ENCODE peak calls at places on chromosomes 11 and 22, in seven cellular contexts. M is type B pancreatic cell, D is GM20000, W is B cell, Y is tibial artery, C is GM12865, J is WTC11. Q is an unnamed sample.
A peak's percentile ranks its signal among the peaks of the same experiment; 100 is the strongest.

GRCh38 chr11:121792185-121792584 is 323.8 kb downstream of the BLID start:
- DNase-seq in W (no peak), J (no peak), C (no peak), M (no peak), Y (no peak), D (no peak), Q (no peak)

GRCh38 chr11:69799582-69799981 is 19.6 kb downstream of the FGF3 start:
- DNase-seq in J (no peak), C (peak; percentile 20), W (no peak), Y (no peak), M (no peak), D (no peak), Q (no peak)

GRCh38 chr11:850777-851762 is 8.4 kb downstream of the TSPAN4 start:
- DNase-seq in W (no peak), C (no peak), Y (no peak), M (no peak), D (peak; percentile 73), J (peak; percentile 71), Q (peak; percentile 40)

GRCh38 chr11:11345099-11345498 is 8.0 kb downstream of the CSNK2A3 start:
- DNase-seq in D (no peak), W (no peak), Y (no peak), J (no peak), C (no peak), M (no peak), Q (no peak)

GRCh38 chr11:120305286-120305685 is 19.8 kb upstream of the TLCD5 start:
- DNase-seq in C (peak; percentile 24), M (no peak), Y (no peak), W (no peak), J (no peak), D (no peak), Q (no peak)

GRCh38 chr11:93143186-93143585 is 54.6 kb downstream of the SLC36A4 start:
- DNase-seq in J (no peak), M (no peak), Y (no peak), C (no peak), D (no peak), W (no peak), Q (no peak)

GRCh38 chr22:43854786-43855271 is 7.5 kb downstream of the SULT4A1 start:
- DNase-seq in Y (peak; percentile 34), C (no peak), W (no peak), D (no peak), M (no peak), J (no peak), Q (no peak)

GRCh38 chr11:77854838-77855237 is 33.9 kb downstream of the AAMDC start:
- DNase-seq in J (no peak), C (no peak), D (no peak), M (no peak), Y (no peak), W (no peak), Q (no peak)

GRCh38 chr11:130847517-130847916 is 68.8 kb downstream of the SNX19 start:
- DNase-seq in J (no peak), Y (no peak), W (no peak), C (no peak), M (no peak), D (no peak), Q (no peak)

GRCh38 chr11:133947298-133947905 is 9.4 kb downstream of the IGSF9B start:
- DNase-seq in Y (peak; percentile 72), M (no peak), W (no peak), J (peak; percentile 76), D (peak; percentile 66), C (peak; percentile 24), Q (peak; percentile 83)

GRCh38 chr11:116736763-116737162 is 36.0 kb downstream of the BUD13 start:
- DNase-seq in Y (no peak), J (no peak), D (no peak), C (peak; percentile 15), M (no peak), W (no peak), Q (no peak)

GRCh38 chr11:115269193-115269592 is 235.0 kb downstream of the CADM1 start:
- DNase-seq in J (no peak), M (no peak), C (no peak), D (no peak), W (no peak), Y (no peak), Q (no peak)

GRCh38 chr22:47396515-47396914 is 634.1 kb downstream of the TBC1D22A start:
- DNase-seq in J (no peak), C (no peak), D (no peak), W (no peak), M (no peak), Y (peak; percentile 65), Q (no peak)

GRCh38 chr11:94521684-94522083 is 9.4 kb downstream of the C11orf97 start:
- DNase-seq in C (peak; percentile 21), Y (no peak), J (no peak), W (no peak), M (no peak), D (no peak), Q (no peak)
- TF ChIP-seq CTCF in C (peak; percentile 45), Y (peak; percentile 22), J (peak; percentile 24), W (no peak), M (peak; percentile 59), D (peak; percentile 23), Q (no peak)

GRCh38 chr11:85182437-85183109 is 444.6 kb downstream of the DLG2 start:
- DNase-seq in C (peak; percentile 44), W (no peak), D (peak; percentile 16), Y (no peak), J (peak; percentile 23), M (no peak), Q (no peak)
- TF ChIP-seq CTCF in C (peak; percentile 45), W (peak; percentile 52), D (no peak), Y (no peak), J (no peak), M (peak; percentile 81), Q (no peak)

GRCh38 chr11:7546324-7546791 is 32.6 kb downstream of the PPFIBP2 start:
- DNase-seq in D (no peak), Y (no peak), M (no peak), J (no peak), W (no peak), C (no peak), Q (no peak)

GRCh38 chr11:7547687-7548086 is 33.9 kb downstream of the PPFIBP2 start:
- DNase-seq in D (no peak), Y (no peak), C (no peak), M (no peak), J (no peak), W (no peak), Q (no peak)

GRCh38 chr11:7549681-7550080 is 35.9 kb downstream of the PPFIBP2 start:
- DNase-seq in W (no peak), D (no peak), J (no peak), M (no peak), C (no peak), Y (no peak), Q (no peak)

GRCh38 chr11:7547091-7547490 is 33.3 kb downstream of the PPFIBP2 start:
- DNase-seq in W (no peak), D (no peak), M (no peak), J (no peak), C (no peak), Y (no peak), Q (no peak)

GRCh38 chr11:7548659-7549283 is 35.0 kb downstream of the PPFIBP2 start:
- DNase-seq in Y (no peak), J (peak; percentile 84), D (peak; percentile 52), W (no peak), M (no peak), C (peak; percentile 73), Q (peak; percentile 54)
- TF ChIP-seq CTCF in Y (no peak), J (peak; percentile 45), D (peak; percentile 54), W (peak; percentile 49), M (peak; percentile 33), C (peak; percentile 79), Q (no peak)

DNA sequence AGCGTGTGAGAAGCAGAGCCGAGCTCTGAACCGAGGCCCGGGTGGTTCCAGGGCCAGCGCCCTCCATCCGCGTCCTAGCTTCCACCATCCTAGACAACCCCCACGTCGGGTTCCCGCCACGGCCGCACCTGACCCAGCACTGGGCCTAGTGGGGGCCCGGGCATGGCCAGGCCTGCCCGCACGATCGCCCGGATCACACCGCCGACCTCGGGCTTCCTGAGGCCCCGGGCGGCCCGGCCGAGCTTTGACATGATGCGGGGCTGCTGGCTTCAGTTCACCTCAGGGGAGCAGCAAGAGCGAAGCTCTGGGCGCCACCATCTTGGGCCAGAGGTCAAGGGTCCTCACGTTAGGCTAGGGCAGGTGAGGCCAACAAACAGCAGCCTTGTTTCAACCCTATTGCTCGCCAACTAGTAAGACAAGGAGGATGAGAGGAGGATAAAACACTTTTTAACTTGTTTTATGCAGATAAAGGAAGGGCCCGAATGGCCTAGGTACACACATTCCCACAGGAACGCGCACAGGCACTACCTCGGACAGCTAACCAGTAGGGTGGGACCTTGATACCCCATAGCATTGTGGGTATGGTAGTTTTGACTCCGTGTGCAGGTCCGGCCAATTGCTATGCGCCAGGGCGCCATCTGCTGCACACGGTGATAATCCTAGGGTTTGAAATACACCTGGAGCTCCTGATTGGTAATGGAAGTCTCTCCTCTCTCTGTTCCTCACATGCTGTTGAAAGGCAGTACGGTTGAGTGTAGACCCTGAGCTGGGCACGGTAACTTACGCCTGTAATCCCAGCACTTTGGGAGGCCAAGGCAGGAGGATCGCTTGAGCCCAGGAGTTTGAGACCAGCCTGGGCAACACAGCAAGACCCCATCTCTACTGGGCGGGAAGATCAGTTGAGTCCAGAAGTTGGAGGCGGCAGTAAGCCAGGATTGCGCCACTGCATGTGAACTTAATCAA is at the start of gene MRPL11:
- DNase-seq in J (peak; percentile 95), C (peak; percentile 94), W (peak; percentile 95), M (peak; percentile 88), D (peak; percentile 98), Y (peak; percentile 91), Q (peak; percentile 97)
- TF ChIP-seq CTCF in J (no peak), C (peak; percentile 73), W (peak; percentile 77), M (peak; percentile 67), D (peak; percentile 86), Y (peak; percentile 50), Q (peak; percentile 58)

Q was measured in activated CD8-positive, alpha-beta T cell treated with anti-CD3 and anti-CD28 coated beads for 36 hours.